ENCODE peak calls at places on chromosome 7, in four cellular contexts. One of them, this sample, is unnamed.

GRCh38 chr7:127858915-127859189 is 172.4 kb downstream of the LRRC4 start:
- DNase-seq in GM12878: no peak
- DNase-seq in SK-N-SH: no peak
- DNase-seq in K562: no peak
- DNase-seq in this sample: no peak

GRCh38 chr7:32533313-32534024 is 38.2 kb downstream of the AVL9 start:
- DNase-seq in GM12878: no peak
- DNase-seq in SK-N-SH: no peak
- DNase-seq in K562: no peak
- DNase-seq in this sample: no peak

GRCh38 chr7:3888096-3888495 is 587.0 kb downstream of the SDK1 start:
- DNase-seq in GM12878: no peak
- DNase-seq in SK-N-SH: no peak
- DNase-seq in K562: no peak
- DNase-seq in this sample: no peak

GRCh38 chr7:11787534-11787933 is 44.5 kb downstream of the THSD7A start:
- DNase-seq in GM12878: no peak
- DNase-seq in SK-N-SH: no peak
- DNase-seq in K562: no peak
- DNase-seq in this sample: no peak

GRCh38 chr7:115693779-115694178 is 336.8 kb downstream of the TFEC start:
- DNase-seq in GM12878: no peak
- DNase-seq in SK-N-SH: no peak
- DNase-seq in K562: no peak
- DNase-seq in this sample: no peak

GRCh38 chr7:7881581-7881980 is 87.0 kb upstream of the GLCCI1 start:
- DNase-seq in GM12878: no peak
- DNase-seq in SK-N-SH: no peak
- DNase-seq in K562: no peak
- DNase-seq in this sample: no peak

GRCh38 chr7:8597565-8597964 is 164.2 kb downstream of the NXPH1 start:
- DNase-seq in GM12878: no peak
- DNase-seq in SK-N-SH: no peak
- DNase-seq in K562: no peak
- DNase-seq in this sample: no peak

GRCh38 chr7:69813637-69814240 is 215.5 kb downstream of the AUTS2 start:
- DNase-seq in GM12878: no peak
- DNase-seq in SK-N-SH: no peak
- DNase-seq in K562: no peak
- DNase-seq in this sample: no peak

DNA sequence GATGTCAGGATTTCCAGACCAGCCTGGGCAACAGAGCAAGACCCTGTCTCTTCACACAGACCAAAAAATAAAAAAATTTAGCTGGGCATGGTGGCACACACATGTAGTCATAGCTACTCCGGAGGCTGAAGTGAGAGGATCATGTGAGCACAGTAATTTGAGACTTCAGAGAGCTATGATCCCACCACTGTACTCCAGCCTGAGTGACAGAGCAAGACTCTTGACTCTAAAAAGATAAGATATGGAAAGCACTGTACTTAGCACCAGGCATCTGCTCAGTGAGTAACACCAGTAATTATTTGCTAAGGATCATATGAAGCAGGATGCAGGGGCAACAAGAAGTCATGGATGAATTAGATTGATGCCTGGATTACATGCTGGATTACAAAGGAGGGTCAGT is 128.8 kb downstream of the CALN1 start:
- DNase-seq in GM12878: no peak
- DNase-seq in SK-N-SH: no peak
- DNase-seq in K562: no peak
- DNase-seq in this sample: no peak
- TF ChIP-seq USF2 in GM12878: no peak
- TF ChIP-seq USF2 in SK-N-SH: no peak
- TF ChIP-seq USF2 in K562: no peak
- TF ChIP-seq USF2 in this sample: no peak

GRCh38 chr7:356691-357462 is 66.9 kb downstream of the FOXL3 start:
- DNase-seq in GM12878: no peak
- DNase-seq in SK-N-SH: no peak
- DNase-seq in K562: no peak
- DNase-seq in this sample: no peak
- TF ChIP-seq USF1 in GM12878: no peak
- TF ChIP-seq USF1 in SK-N-SH: no peak
- TF ChIP-seq USF1 in K562: no peak
- TF ChIP-seq USF1 in this sample: no peak

GRCh38 chr7:27175005-27175625 is 995 bp upstream of the HOXA10 start:
- DNase-seq in GM12878: no peak
- DNase-seq in SK-N-SH: no peak
- DNase-seq in K562: no peak
- DNase-seq in this sample: no peak
- TF ChIP-seq USF2 in GM12878: no peak
- TF ChIP-seq USF2 in SK-N-SH: no peak
- TF ChIP-seq USF2 in K562: no peak
- TF ChIP-seq USF2 in this sample: no peak

GRCh38 chr7:4964506-4964905 is 5.5 kb upstream of the MMD2 start:
- DNase-seq in GM12878: no peak
- DNase-seq in SK-N-SH: no peak
- DNase-seq in K562: no peak
- DNase-seq in this sample: no peak

GRCh38 chr7:4959881-4960280 is 894 bp upstream of the MMD2 start:
- DNase-seq in GM12878: no peak
- DNase-seq in SK-N-SH: peak; percentile 58
- DNase-seq in K562: no peak
- DNase-seq in this sample: no peak

GRCh38 chr7:4962872-4963775 is 4.1 kb upstream of the MMD2 start:
- DNase-seq in GM12878: no peak
- DNase-seq in SK-N-SH: no peak
- DNase-seq in K562: no peak
- DNase-seq in this sample: no peak

GRCh38 chr7:4960363-4960762 is 1.4 kb upstream of the MMD2 start:
- DNase-seq in GM12878: no peak
- DNase-seq in SK-N-SH: no peak
- DNase-seq in K562: no peak
- DNase-seq in this sample: no peak

DNA sequence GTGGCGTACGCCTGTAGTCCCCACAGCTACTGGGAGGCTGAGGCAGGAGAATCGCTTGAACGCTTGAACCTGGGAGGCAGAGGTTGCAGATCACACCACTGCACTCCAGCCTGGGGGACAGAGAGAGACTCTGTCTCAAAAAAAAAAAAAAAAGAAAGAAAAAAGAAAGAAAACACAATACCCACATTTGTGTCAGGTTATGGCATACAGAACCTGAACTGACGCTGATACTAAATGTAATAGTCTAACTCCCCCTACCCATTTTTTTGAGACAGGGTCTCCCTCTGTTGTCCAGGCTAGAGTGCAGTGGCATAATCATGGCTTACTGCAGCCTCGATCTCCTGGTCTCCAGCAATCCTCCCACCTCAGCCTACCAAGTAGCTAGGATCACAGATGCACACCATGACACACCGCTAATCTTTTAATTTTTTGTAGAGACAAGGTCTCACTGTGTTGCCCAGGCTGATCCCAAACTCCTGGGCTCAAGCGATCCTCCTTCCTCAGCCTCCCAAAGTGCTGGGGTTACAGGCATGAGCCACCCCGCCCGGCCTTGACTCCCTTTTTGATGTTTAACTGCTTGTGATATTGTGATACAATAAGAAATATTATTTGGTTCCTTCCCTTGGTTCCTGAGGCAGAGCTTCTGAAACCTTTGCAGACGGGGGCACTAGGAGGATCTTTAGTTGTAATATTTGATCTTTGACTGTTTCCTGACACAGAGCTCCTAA is 6.5 kb upstream of the MMD2 start:
- DNase-seq in GM12878: no peak
- DNase-seq in SK-N-SH: no peak
- DNase-seq in K562: no peak
- DNase-seq in this sample: no peak
- TF ChIP-seq USF1 in GM12878: no peak
- TF ChIP-seq USF1 in SK-N-SH: no peak
- TF ChIP-seq USF1 in K562: no peak
- TF ChIP-seq USF1 in this sample: no peak

DNA sequence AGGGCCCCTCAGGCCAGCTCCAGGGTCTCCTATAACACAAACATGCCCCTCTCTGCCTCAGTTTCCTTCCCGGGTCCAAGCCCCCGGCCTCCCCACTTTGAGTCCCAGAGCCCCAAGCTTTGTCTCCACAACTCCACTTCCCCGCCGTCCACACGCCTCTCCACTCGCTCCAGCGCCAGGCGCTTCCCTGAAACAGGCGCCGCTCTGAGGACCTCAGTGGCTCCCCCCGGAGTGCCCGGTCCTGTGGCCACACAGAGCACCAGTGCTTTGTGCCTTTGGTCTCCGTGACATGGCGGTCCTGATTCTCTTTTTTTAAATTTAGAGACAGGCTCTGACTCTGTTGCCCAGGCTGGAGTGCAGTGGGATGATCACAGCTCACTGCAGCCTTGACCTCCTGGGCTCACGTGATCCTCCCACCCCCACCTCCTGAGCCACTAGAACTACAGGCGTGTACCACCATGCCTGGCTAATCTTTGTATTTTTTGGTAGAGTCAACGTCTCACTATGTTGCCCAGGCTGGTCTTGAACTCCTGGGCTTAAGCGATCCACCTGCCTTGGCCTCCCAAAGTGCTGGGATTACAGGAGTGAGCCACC is 7.7 kb upstream of the INTS1 start:
- DNase-seq in GM12878: no peak
- DNase-seq in SK-N-SH: no peak
- DNase-seq in K562: no peak
- DNase-seq in this sample: no peak
- TF ChIP-seq USF2 in GM12878: no peak
- TF ChIP-seq USF2 in SK-N-SH: no peak
- TF ChIP-seq USF2 in K562: no peak
- TF ChIP-seq USF2 in this sample: no peak

GRCh38 chr7:30247546-30248386 is 36.6 kb upstream of the ZNRF2 start:
- DNase-seq in GM12878: no peak
- DNase-seq in SK-N-SH: no peak
- DNase-seq in K562: no peak
- DNase-seq in this sample: no peak
- TF ChIP-seq USF1 in GM12878: no peak
- TF ChIP-seq USF1 in SK-N-SH: no peak
- TF ChIP-seq USF1 in K562: no peak
- TF ChIP-seq USF1 in this sample: no peak

GRCh38 chr7:34143397-34143796 is 238.1 kb downstream of the BMPER start:
- DNase-seq in GM12878: no peak
- DNase-seq in SK-N-SH: no peak
- DNase-seq in K562: no peak
- DNase-seq in this sample: no peak
- TF ChIP-seq USF2 in GM12878: no peak
- TF ChIP-seq USF2 in SK-N-SH: no peak
- TF ChIP-seq USF2 in K562: no peak
- TF ChIP-seq USF2 in this sample: no peak

GRCh38 chr7:108347616-108348015 is 108.6 kb downstream of the NRCAM start:
- DNase-seq in GM12878: no peak
- DNase-seq in SK-N-SH: no peak
- DNase-seq in K562: no peak
- DNase-seq in this sample: peak; percentile 79
- TF ChIP-seq USF1 in GM12878: no peak
- TF ChIP-seq USF1 in SK-N-SH: no peak
- TF ChIP-seq USF1 in K562: no peak
- TF ChIP-seq USF1 in this sample: peak; percentile 45